ENCODE peak calls at places on chromosomes 7 and 10, in eight cellular contexts. V, F, J, L, X, U, W and B are unnamed samples.

GRCh38 chr7:43650457-43651052 is 67.6 kb downstream of the STK17A start:
- DNase-seq in F (no peak), V (no peak), W (no peak), L (no peak), X (no peak), U (no peak), J (peak; percentile 57), B (no peak)

GRCh38 chr7:1400351-1400750 is 58.9 kb downstream of the MICALL2 start:
- DNase-seq in X (no peak), V (no peak), F (no peak), W (no peak), J (no peak), L (no peak), U (no peak), B (no peak)

GRCh38 chr10:80202934-80203834 is 2.2 kb downstream of the ANXA11 start:
- DNase-seq in F (peak; percentile 48), W (peak; percentile 69), X (peak; percentile 35), L (no peak), J (peak; percentile 80), U (peak; percentile 82), V (peak; percentile 55), B (peak; percentile 70)

GRCh38 chr7:1934756-1935155 is 264.7 kb downstream of the ELFN1 start:
- DNase-seq in U (no peak), V (no peak), J (no peak), L (no peak), W (no peak), F (no peak), X (no peak), B (peak; percentile 79)

GRCh38 chr7:44887293-44887692 is 2.0 kb upstream of the PURB start:
- DNase-seq in L (no peak), X (no peak), J (no peak), U (no peak), V (peak; percentile 27), F (no peak), W (no peak), B (no peak)

GRCh38 chr10:46520381-46520780 is 36.1 kb downstream of the GPRIN2 start:
- DNase-seq in U (no peak), V (no peak), F (no peak), J (peak; percentile 47), W (no peak), X (peak; percentile 3), L (no peak), B (peak; percentile 54)

GRCh38 chr10:75440271-75440793 is 8.9 kb downstream of the LRMDA start:
- DNase-seq in U (no peak), W (no peak), X (no peak), F (no peak), V (no peak), J (no peak), L (no peak), B (no peak)

GRCh38 chr10:78728176-78728575 is 340.6 kb upstream of the ZMIZ1 start:
- DNase-seq in F (no peak), W (no peak), V (no peak), X (no peak), U (no peak), J (no peak), L (no peak), B (no peak)

GRCh38 chr7:139741813-139742344 is 35.9 kb downstream of the HIPK2 start:
- DNase-seq in U (no peak), J (no peak), W (no peak), X (no peak), F (no peak), L (no peak), V (no peak), B (no peak)

GRCh38 chr7:28328822-28329615 is 83.3 kb upstream of the CREB5 start:
- DNase-seq in W (no peak), U (no peak), J (no peak), X (no peak), L (no peak), V (no peak), F (no peak), B (no peak)

GRCh38 chr10:67912330-67912946 is 28.0 kb downstream of the SIRT1 start:
- DNase-seq in W (no peak), U (no peak), V (no peak), F (no peak), L (no peak), J (no peak), X (no peak), B (no peak)

GRCh38 chr7:155961241-155962190 is 149.3 kb upstream of the SHH start:
- DNase-seq in W (no peak), V (no peak), U (peak; percentile 79), J (no peak), L (no peak), F (no peak), X (no peak), B (no peak)

GRCh38 chr7:36573066-36573465 is 151.2 kb downstream of the AOAH start:
- DNase-seq in W (no peak), F (no peak), U (no peak), L (no peak), V (no peak), X (no peak), J (no peak), B (no peak)

GRCh38 chr10:5103481-5103880 is 9.3 kb downstream of the AKR1C3 start:
- DNase-seq in L (no peak), V (no peak), J (no peak), W (no peak), X (no peak), U (no peak), F (no peak), B (no peak)

GRCh38 chr7:42238709-42239395 is 1.8 kb upstream of the GLI3 start:
- DNase-seq in L (no peak), V (no peak), W (no peak), X (no peak), J (no peak), F (no peak), U (peak; percentile 73), B (no peak)

GRCh38 chr10:97353945-97354344 is 19.4 kb upstream of the FRAT2 start:
- DNase-seq in U (no peak), J (no peak), V (no peak), W (no peak), X (no peak), F (no peak), L (no peak), B (no peak)